ENCODE peak calls at places on chromosome 13, in ten cellular contexts. G is spleen; Q is HAP-1; K is left ventricle myocardium inferior; I is OCI-LY7; V is CD8-positive, alpha-beta memory T cell; D is pancreas; S is GM23248; J is neuronal stem cell; T is adipocyte. X is an unnamed sample.

GRCh38 chr13:43095771-43096719 is 72.7 kb downstream of the DNAJC15 start:
- DNase-seq in G (no peak), Q (no peak), K (no peak), I (no peak), V (no peak), D (no peak), S (no peak), J (no peak), T (peak; percentile 26), X (no peak)

GRCh38 chr13:50512602-50513527 is 330.6 kb downstream of the DLEU7 start:
- DNase-seq in G (peak; percentile 91), Q (no peak), K (peak; percentile 66), I (peak; percentile 95), V (peak; percentile 22), D (no peak), S (peak; percentile 68), J (no peak), T (peak; percentile 73), X (peak; percentile 85)

GRCh38 chr13:94470126-94470525 is 9.4 kb downstream of the DCT start:
- DNase-seq in G (no peak), Q (no peak), K (no peak), I (no peak), V (no peak), D (no peak), S (no peak), J (no peak), T (no peak), X (no peak)

GRCh38 chr13:53250272-53250875 is 221.8 kb downstream of the OLFM4 start:
- DNase-seq in G (no peak), Q (peak; percentile 71), K (no peak), I (peak; percentile 79), V (no peak), D (no peak), S (peak; percentile 85), J (peak; percentile 80), T (peak; percentile 88), X (no peak)

GRCh38 chr13:107866007-107866665 is 349.2 kb downstream of the LIG4 start:
- DNase-seq in G (no peak), Q (peak; percentile 51), K (no peak), I (no peak), V (no peak), D (peak; percentile 25), S (peak; percentile 68), J (peak; percentile 43), T (peak; percentile 66), X (peak; percentile 37)

GRCh38 chr13:30830638-30830965 is 75.5 kb upstream of the MEDAG start:
- DNase-seq in G (no peak), Q (no peak), K (no peak), I (no peak), V (no peak), D (no peak), S (peak; percentile 57), J (no peak), T (no peak), X (no peak)

GRCh38 chr13:51906581-51906980 is 44.8 kb downstream of the CCDC70 start:
- DNase-seq in G (no peak), Q (peak; percentile 70), K (peak; percentile 36), I (no peak), V (no peak), D (no peak), S (no peak), J (no peak), T (peak; percentile 50), X (no peak)

GRCh38 chr13:106398289-106398688 is 137.2 kb downstream of the EFNB2 start:
- DNase-seq in G (no peak), Q (no peak), K (no peak), I (no peak), V (no peak), D (no peak), S (no peak), J (no peak), T (no peak), X (no peak)

GRCh38 chr13:112702983-112703379 is 13.1 kb downstream of the ATP11A start:
- DNase-seq in G (peak; percentile 23), Q (peak; percentile 2), K (no peak), I (no peak), V (no peak), D (no peak), S (no peak), J (no peak), T (no peak), X (no peak)

GRCh38 chr13:112651750-112652511 is 37.9 kb upstream of the ATP11A start:
- DNase-seq in G (no peak), Q (no peak), K (no peak), I (no peak), V (no peak), D (no peak), S (no peak), J (no peak), T (no peak), X (no peak)

GRCh38 chr13:72666391-72666790 is 61.0 kb downstream of the MZT1 start:
- DNase-seq in G (no peak), Q (no peak), K (no peak), I (no peak), V (no peak), D (no peak), S (no peak), J (no peak), T (no peak), X (no peak)

DNA sequence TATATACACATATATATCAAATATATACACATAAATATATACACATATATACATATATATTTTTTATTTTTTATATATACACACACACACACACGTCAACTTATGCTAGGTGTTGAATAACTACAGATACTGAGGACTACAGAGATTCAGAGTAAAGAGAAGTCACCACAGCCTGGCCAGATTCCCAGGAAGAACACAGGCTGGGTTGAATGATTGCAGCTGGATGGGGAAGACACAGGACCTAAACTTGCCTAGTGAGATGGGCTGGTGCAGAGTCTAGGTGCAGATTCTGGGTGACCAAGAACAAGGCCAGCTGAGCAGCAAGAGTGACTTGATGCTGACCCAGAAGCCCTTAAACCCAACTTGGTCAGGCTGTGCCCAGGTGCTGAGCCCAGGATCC is 241.3 kb downstream of the KCTD12 start:
- DNase-seq in G (no peak), Q (no peak), K (no peak), I (no peak), V (no peak), D (no peak), S (no peak), J (no peak), T (no peak), X (no peak)
- H3K4me3 ChIP-seq in G (no peak overlapping the region), Q (no peak overlapping the region), K (no peak overlapping the region), I (no peak overlapping the region), V (no peak overlapping the region), D (no peak overlapping the region), S (no peak overlapping the region), J (no peak overlapping the region), T (no peak overlapping the region), X (no peak overlapping the region)

GRCh38 chr13:33845572-33846305 is 27.8 kb downstream of the RFC3 start:
- DNase-seq in G (no peak), Q (no peak), K (no peak), I (no peak), V (no peak), D (no peak), S (no peak), J (no peak), T (no peak), X (no peak)
- H3K36me3 ChIP-seq in G (no peaks in the 10 kb centered on the region), Q (peaks cover 35% of the 10 kb centered on the region), K (peaks cover 5% of the 10 kb centered on the region), I (peaks cover 94% of the 10 kb centered on the region), V (no peaks in the 10 kb centered on the region), D (no peaks in the 10 kb centered on the region), S (no peaks in the 10 kb centered on the region), J (peaks cover 20% of the 10 kb centered on the region), T (no peaks in the 10 kb centered on the region), X (no peaks in the 10 kb centered on the region)

GRCh38 chr13:41005709-41006108 is 13.4 kb downstream of the ELF1 start:
- DNase-seq in G (no peak), Q (no peak), K (no peak), I (no peak), V (no peak), D (no peak), S (no peak), J (no peak), T (no peak), X (no peak)

GRCh38 chr13:41006296-41006695 is 12.8 kb downstream of the ELF1 start:
- DNase-seq in G (no peak), Q (no peak), K (no peak), I (peak; percentile 65), V (no peak), D (no peak), S (no peak), J (no peak), T (no peak), X (no peak)

GRCh38 chr13:41008349-41008980 is 10.7 kb downstream of the ELF1 start:
- DNase-seq in G (no peak), Q (no peak), K (no peak), I (no peak), V (no peak), D (no peak), S (peak; percentile 89), J (no peak), T (peak; percentile 76), X (no peak)

GRCh38 chr13:41006951-41007350 is 12.2 kb downstream of the ELF1 start:
- DNase-seq in G (no peak), Q (no peak), K (no peak), I (peak; percentile 58), V (no peak), D (no peak), S (no peak), J (no peak), T (no peak), X (no peak)

GRCh38 chr13:41007359-41008118 is 11.6 kb downstream of the ELF1 start:
- DNase-seq in G (no peak), Q (no peak), K (no peak), I (peak; percentile 75), V (no peak), D (no peak), S (peak; percentile 76), J (no peak), T (peak; percentile 47), X (no peak)
- H3K4me3 ChIP-seq in G (no peak overlapping the region), Q (no peak overlapping the region), K (no peak overlapping the region), I (peak overlapping the region; percentile 64), V (peak overlapping the region; percentile 29), D (no peak overlapping the region), S (peak overlapping the region; percentile 38), J (no peak overlapping the region), T (peak overlapping the region; percentile 8), X (no peak overlapping the region)

DNA sequence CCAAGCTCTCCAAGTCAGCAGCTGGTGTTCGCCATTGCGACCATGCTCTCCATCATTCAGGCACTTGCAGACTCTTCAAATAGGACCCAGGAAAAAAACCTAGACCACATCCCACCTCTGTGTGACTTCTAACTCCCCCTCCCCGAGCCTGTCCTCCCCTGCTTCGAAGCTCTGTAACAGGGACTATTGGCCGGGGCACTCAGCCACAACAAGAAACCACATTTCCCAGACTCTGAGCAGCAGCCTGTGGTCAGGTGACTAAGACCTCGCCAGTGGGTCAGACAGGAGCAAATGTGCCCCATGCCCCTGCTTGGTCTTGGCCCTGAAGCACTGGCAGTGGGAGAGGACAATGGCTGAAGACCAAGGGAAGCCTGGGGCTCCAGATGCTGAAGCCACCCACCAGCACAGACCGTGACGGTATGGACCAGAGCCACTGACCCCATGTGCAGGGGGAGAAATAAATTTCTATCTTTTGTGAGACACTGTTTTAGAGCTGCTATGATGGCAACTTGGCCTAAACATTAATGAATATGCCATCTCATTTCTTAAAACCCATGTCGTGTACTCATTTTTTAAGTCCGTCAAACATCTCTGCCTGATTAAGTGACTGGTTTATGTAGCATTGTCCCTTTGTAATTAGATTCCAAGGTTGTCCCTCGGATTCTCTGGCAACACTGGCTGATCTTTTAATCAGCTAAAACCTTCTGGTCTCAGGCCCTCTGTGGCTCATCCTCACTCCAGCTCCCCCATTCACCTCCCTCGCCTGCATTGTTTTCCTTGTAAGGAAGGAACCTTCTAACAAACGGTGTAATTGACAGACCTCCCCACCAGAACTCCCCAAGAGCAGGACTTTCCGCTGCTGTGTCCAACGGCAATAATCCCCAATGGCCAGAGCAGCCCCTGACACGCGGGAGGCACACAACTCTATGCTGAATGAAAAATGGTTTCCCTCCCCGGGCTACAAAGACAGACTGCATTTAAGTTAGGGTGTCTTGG is 98.5 kb downstream of the STK24 start:
- DNase-seq in G (no peak), Q (peak; percentile 18), K (no peak), I (peak; percentile 6), V (no peak), D (no peak), S (peak; percentile 33), J (peak; percentile 57), T (no peak), X (no peak)
- H3K36me3 ChIP-seq in G (peaks cover 10% of the 10 kb centered on the region), Q (peaks cover 15% of the 10 kb centered on the region), K (peaks cover 11% of the 10 kb centered on the region), I (peaks cover 20% of the 10 kb centered on the region), V (peaks cover 16% of the 10 kb centered on the region), D (no peaks in the 10 kb centered on the region), S (peaks cover 2% of the 10 kb centered on the region), J (peaks cover 15% of the 10 kb centered on the region), T (peaks cover 10% of the 10 kb centered on the region), X (no peaks in the 10 kb centered on the region)

X was measured in mucosa of descending colon.